ENCODE peak calls at places on chromosomes 5 and 9, in five cellular contexts. M is left cardiac atrium, Q is caudate nucleus, T is T-cell, J is endodermal cell. H is an unnamed sample.

GRCh38 chr5:172395483-172395882 is 58.8 kb downstream of the SH3PXD2B start:
- DNase-seq in M (no peak), Q (no peak), T (no peak), J (no peak), H (no peak)

GRCh38 chr9:77712533-77713130 is 64.5 kb upstream of the GNA14 start:
- DNase-seq in M (no peak), Q (no peak), T (no peak), J (no peak), H (no peak)

GRCh38 chr5:23639326-23639725 is 131.9 kb downstream of the PRDM9 start:
- DNase-seq in M (no peak), Q (no peak), T (no peak), J (no peak), H (no peak)

GRCh38 chr5:157160001-157160400 is 6.1 kb downstream of the GARIN3 start:
- DNase-seq in M (no peak), Q (no peak), T (peak; percentile 33), J (no peak), H (no peak)

GRCh38 chr9:107624216-107624948 is 134.8 kb upstream of the KLF4 start:
- DNase-seq in M (peak; percentile 50), Q (no peak), T (no peak), J (no peak), H (no peak)

GRCh38 chr5:135400866-135401265 is 1.8 kb upstream of the MACROH2A1 start:
- DNase-seq in M (no peak), Q (no peak), T (no peak), J (peak; percentile 65), H (no peak)

GRCh38 chr9:110025551-110026170 is 182.3 kb downstream of the C9orf152 start:
- DNase-seq in M (no peak), Q (no peak), T (no peak), J (no peak), H (no peak)

GRCh38 chr5:97666767-97667166 is 483.7 kb upstream of the RIOK2 start:
- DNase-seq in M (no peak), Q (no peak), T (no peak), J (no peak), H (no peak)

GRCh38 chr9:111949919-111950318 is 53.3 kb downstream of the UGCG start:
- DNase-seq in M (no peak), Q (no peak), T (no peak), J (no peak), H (no peak)